ENCODE peak calls at places on chromosomes 12 and 14, in eight cellular contexts. One of them, this sample, is unnamed.

GRCh38 chr14:103806805-103807204 is 40.6 kb downstream of the PPP1R13B start:
- DNase-seq in colonic mucosa: no peak
- DNase-seq in PC-3: no peak
- DNase-seq in cardiac muscle cell: peak
- DNase-seq in upper lobe of left lung: no peak
- DNase-seq in ascending aorta: no peak
- DNase-seq in A549: no peak
- DNase-seq in right lobe of liver: no peak
- DNase-seq in this sample: no peak

GRCh38 chr12:89439946-89440345 is 84.7 kb downstream of the GALNT4 start:
- DNase-seq in cardiac muscle cell: no peak
- DNase-seq in colonic mucosa: no peak
- DNase-seq in upper lobe of left lung: no peak
- DNase-seq in A549: no peak
- DNase-seq in ascending aorta: no peak
- DNase-seq in right lobe of liver: no peak
- DNase-seq in PC-3: peak
- DNase-seq in this sample: no peak

GRCh38 chr14:71620401-71620800 is 311.8 kb upstream of the RGS6 start:
- DNase-seq in right lobe of liver: no peak
- DNase-seq in cardiac muscle cell: no peak
- DNase-seq in ascending aorta: no peak
- DNase-seq in PC-3: peak
- DNase-seq in A549: no peak
- DNase-seq in colonic mucosa: no peak
- DNase-seq in upper lobe of left lung: no peak
- DNase-seq in this sample: no peak

GRCh38 chr12:459430-460258 is at the start of gene B4GALNT3:
- DNase-seq in cardiac muscle cell: peak
- DNase-seq in ascending aorta: peak
- DNase-seq in right lobe of liver: peak
- DNase-seq in colonic mucosa: peak
- DNase-seq in A549: peak
- DNase-seq in upper lobe of left lung: peak
- DNase-seq in PC-3: peak
- DNase-seq in this sample: peak

GRCh38 chr14:32044454-32044853 is 32.6 kb upstream of the ARHGAP5 start:
- DNase-seq in cardiac muscle cell: no peak
- DNase-seq in PC-3: no peak
- DNase-seq in upper lobe of left lung: no peak
- DNase-seq in colonic mucosa: no peak
- DNase-seq in ascending aorta: no peak
- DNase-seq in A549: no peak
- DNase-seq in right lobe of liver: no peak
- DNase-seq in this sample: no peak

GRCh38 chr12:31589582-31589895 is 1.4 kb downstream of the DENND5B start:
- DNase-seq in A549: no peak
- DNase-seq in right lobe of liver: no peak
- DNase-seq in upper lobe of left lung: peak
- DNase-seq in colonic mucosa: no peak
- DNase-seq in PC-3: no peak
- DNase-seq in cardiac muscle cell: peak
- DNase-seq in ascending aorta: no peak
- DNase-seq in this sample: no peak

GRCh38 chr12:39395866-39396265 is 47.1 kb downstream of the KIF21A start:
- DNase-seq in cardiac muscle cell: peak
- DNase-seq in ascending aorta: no peak
- DNase-seq in colonic mucosa: no peak
- DNase-seq in PC-3: no peak
- DNase-seq in A549: no peak
- DNase-seq in right lobe of liver: no peak
- DNase-seq in upper lobe of left lung: no peak
- DNase-seq in this sample: no peak

GRCh38 chr12:14239935-14240872 is 125.3 kb upstream of the ATF7IP start:
- DNase-seq in PC-3: peak
- DNase-seq in colonic mucosa: peak
- DNase-seq in A549: no peak
- DNase-seq in right lobe of liver: no peak
- DNase-seq in ascending aorta: no peak
- DNase-seq in cardiac muscle cell: no peak
- DNase-seq in upper lobe of left lung: no peak
- DNase-seq in this sample: no peak

GRCh38 chr14:24943024-24943423 is 106.9 kb downstream of the STXBP6 start:
- DNase-seq in right lobe of liver: no peak
- DNase-seq in cardiac muscle cell: no peak
- DNase-seq in colonic mucosa: no peak
- DNase-seq in ascending aorta: no peak
- DNase-seq in upper lobe of left lung: no peak
- DNase-seq in PC-3: no peak
- DNase-seq in A549: no peak
- DNase-seq in this sample: no peak

GRCh38 chr12:103799504-103800251 is 41.4 kb downstream of the NT5DC3 start:
- DNase-seq in right lobe of liver: no peak
- DNase-seq in upper lobe of left lung: no peak
- DNase-seq in colonic mucosa: peak
- DNase-seq in A549: peak
- DNase-seq in PC-3: peak
- DNase-seq in cardiac muscle cell: no peak
- DNase-seq in ascending aorta: no peak
- DNase-seq in this sample: no peak

DNA sequence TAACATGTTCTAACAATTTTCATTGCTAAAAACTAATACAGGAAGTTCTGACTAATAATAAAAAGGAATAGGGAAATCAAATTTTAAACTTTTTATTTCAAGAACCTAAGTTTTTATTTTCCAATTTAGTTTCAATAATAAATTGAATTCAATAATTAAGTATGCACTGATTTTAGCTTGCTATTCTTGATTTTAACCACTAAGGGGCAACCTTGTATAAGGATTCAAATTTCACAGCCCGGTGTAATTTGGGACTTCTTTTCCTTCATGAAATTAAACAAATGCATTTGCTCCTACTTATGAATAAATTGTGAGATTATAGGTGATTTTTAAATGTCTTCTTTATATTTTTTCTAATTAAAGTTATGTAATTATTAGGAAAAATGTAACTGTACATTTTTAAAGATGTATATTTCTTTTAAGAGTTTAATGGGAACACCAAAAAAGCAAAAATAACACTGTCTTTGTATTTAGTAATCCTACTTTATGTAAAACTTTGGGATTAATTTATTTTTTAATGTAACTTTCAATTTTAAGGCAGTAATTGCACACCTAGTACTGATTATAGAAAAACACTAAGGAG is 241.4 kb upstream of the PDZRN4 start:
- DNase-seq in right lobe of liver: no peak
- DNase-seq in colonic mucosa: no peak
- DNase-seq in ascending aorta: no peak
- DNase-seq in A549: peak
- DNase-seq in upper lobe of left lung: no peak
- DNase-seq in PC-3: peak
- DNase-seq in cardiac muscle cell: peak
- DNase-seq in this sample: no peak
- TF ChIP-seq CTCF in right lobe of liver: peak
- TF ChIP-seq CTCF in colonic mucosa: peak
- TF ChIP-seq CTCF in ascending aorta: peak
- TF ChIP-seq CTCF in A549: peak
- TF ChIP-seq CTCF in upper lobe of left lung: peak
- TF ChIP-seq CTCF in PC-3: peak
- TF ChIP-seq CTCF in cardiac muscle cell: peak
- TF ChIP-seq CTCF in this sample: peak

GRCh38 chr12:119179335-119180021 is 747 bp downstream of the HSPB8 start:
- DNase-seq in right lobe of liver: no peak
- DNase-seq in upper lobe of left lung: peak
- DNase-seq in cardiac muscle cell: peak
- DNase-seq in ascending aorta: no peak
- DNase-seq in colonic mucosa: no peak
- DNase-seq in PC-3: peak
- DNase-seq in A549: peak
- DNase-seq in this sample: no peak

GRCh38 chr12:119177724-119178380 is 879 bp upstream of the HSPB8 start:
- DNase-seq in A549: no peak
- DNase-seq in upper lobe of left lung: no peak
- DNase-seq in ascending aorta: no peak
- DNase-seq in colonic mucosa: no peak
- DNase-seq in cardiac muscle cell: no peak
- DNase-seq in right lobe of liver: no peak
- DNase-seq in PC-3: no peak
- DNase-seq in this sample: no peak

GRCh38 chr12:119180380-119181040 is 1.8 kb downstream of the HSPB8 start:
- DNase-seq in cardiac muscle cell: peak
- DNase-seq in PC-3: no peak
- DNase-seq in A549: peak
- DNase-seq in colonic mucosa: peak
- DNase-seq in upper lobe of left lung: peak
- DNase-seq in right lobe of liver: no peak
- DNase-seq in ascending aorta: peak
- DNase-seq in this sample: no peak

GRCh38 chr12:119177056-119177325 is 1.7 kb upstream of the HSPB8 start:
- DNase-seq in ascending aorta: no peak
- DNase-seq in upper lobe of left lung: no peak
- DNase-seq in A549: no peak
- DNase-seq in right lobe of liver: no peak
- DNase-seq in PC-3: no peak
- DNase-seq in colonic mucosa: no peak
- DNase-seq in cardiac muscle cell: no peak
- DNase-seq in this sample: no peak

GRCh38 chr12:119178544-119179334 is at the start of gene HSPB8:
- DNase-seq in right lobe of liver: peak
- DNase-seq in PC-3: peak
- DNase-seq in ascending aorta: peak
- DNase-seq in cardiac muscle cell: peak
- DNase-seq in colonic mucosa: peak
- DNase-seq in upper lobe of left lung: peak
- DNase-seq in A549: peak
- DNase-seq in this sample: no peak
- H3K27ac ChIP-seq in right lobe of liver: peak
- H3K27ac ChIP-seq in PC-3: peak
- H3K27ac ChIP-seq in ascending aorta: peak
- H3K27ac ChIP-seq in cardiac muscle cell: peak
- H3K27ac ChIP-seq in colonic mucosa: peak
- H3K27ac ChIP-seq in upper lobe of left lung: peak
- H3K27ac ChIP-seq in A549: peak
- H3K27ac ChIP-seq in this sample: no peak

GRCh38 chr12:49330032-49330619 is 6.9 kb downstream of the C1QL4 start:
- DNase-seq in A549: no peak
- DNase-seq in upper lobe of left lung: no peak
- DNase-seq in ascending aorta: no peak
- DNase-seq in right lobe of liver: no peak
- DNase-seq in PC-3: no peak
- DNase-seq in colonic mucosa: no peak
- DNase-seq in cardiac muscle cell: no peak
- DNase-seq in this sample: no peak

GRCh38 chr12:49332891-49333371 is 4.1 kb downstream of the C1QL4 start:
- DNase-seq in colonic mucosa: no peak
- DNase-seq in right lobe of liver: peak
- DNase-seq in ascending aorta: no peak
- DNase-seq in A549: no peak
- DNase-seq in upper lobe of left lung: peak
- DNase-seq in cardiac muscle cell: no peak
- DNase-seq in PC-3: no peak
- DNase-seq in this sample: no peak

GRCh38 chr12:49330631-49331359 is 6.2 kb downstream of the C1QL4 start:
- DNase-seq in A549: no peak
- DNase-seq in colonic mucosa: no peak
- DNase-seq in ascending aorta: no peak
- DNase-seq in cardiac muscle cell: no peak
- DNase-seq in right lobe of liver: peak
- DNase-seq in upper lobe of left lung: no peak
- DNase-seq in PC-3: no peak
- DNase-seq in this sample: no peak

GRCh38 chr12:49332441-49332861 is 4.5 kb downstream of the C1QL4 start:
- DNase-seq in right lobe of liver: peak
- DNase-seq in ascending aorta: no peak
- DNase-seq in colonic mucosa: no peak
- DNase-seq in cardiac muscle cell: no peak
- DNase-seq in PC-3: no peak
- DNase-seq in upper lobe of left lung: no peak
- DNase-seq in A549: no peak
- DNase-seq in this sample: no peak

DNA sequence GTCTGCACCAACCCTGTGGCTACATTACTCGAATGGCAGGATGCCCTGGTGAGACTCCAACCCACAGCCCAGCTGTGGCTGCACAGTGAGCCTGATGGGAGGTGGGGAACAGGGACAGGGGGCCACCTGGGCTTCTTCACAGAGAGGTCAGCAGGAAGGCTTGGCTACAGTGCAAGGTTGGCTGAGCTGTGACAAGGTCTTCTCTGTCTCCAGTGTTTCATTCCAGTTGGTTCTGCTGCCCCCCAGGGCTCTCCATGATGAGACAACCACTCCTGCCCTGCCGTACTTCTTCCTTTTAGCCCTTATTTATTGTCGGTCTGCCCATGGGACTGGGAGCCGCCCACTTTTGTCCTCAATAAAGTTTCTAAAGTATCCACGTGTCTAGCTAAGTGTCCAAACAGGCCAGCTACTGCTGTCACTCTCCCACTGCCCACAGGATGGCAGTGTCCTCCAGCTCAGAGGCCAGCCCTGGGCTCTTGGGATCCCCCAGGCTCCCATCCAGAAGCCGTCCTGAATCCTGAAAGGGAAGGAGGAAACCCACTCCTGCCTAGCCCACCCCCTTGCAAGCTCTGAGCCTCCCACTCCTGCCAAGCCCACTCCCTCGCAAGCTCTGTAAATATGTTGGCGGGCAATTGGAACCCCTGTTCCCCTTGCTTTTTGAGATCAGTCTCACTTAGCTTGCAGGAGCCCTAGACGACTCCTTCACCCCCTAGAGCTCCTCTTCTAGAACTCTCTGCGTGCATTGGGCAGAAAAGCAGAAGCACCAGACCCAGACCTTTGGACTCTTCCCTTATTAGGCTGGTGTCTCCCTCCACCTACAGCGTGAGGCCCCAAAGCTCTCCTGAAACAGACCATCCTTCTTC is 5.4 kb downstream of the C1QL4 start:
- DNase-seq in cardiac muscle cell: peak
- DNase-seq in PC-3: peak
- DNase-seq in ascending aorta: peak
- DNase-seq in right lobe of liver: peak
- DNase-seq in colonic mucosa: peak
- DNase-seq in A549: peak
- DNase-seq in upper lobe of left lung: no peak
- DNase-seq in this sample: no peak
- TF ChIP-seq CTCF in cardiac muscle cell: peak
- TF ChIP-seq CTCF in PC-3: peak
- TF ChIP-seq CTCF in ascending aorta: peak
- TF ChIP-seq CTCF in right lobe of liver: peak
- TF ChIP-seq CTCF in colonic mucosa: peak
- TF ChIP-seq CTCF in A549: peak
- TF ChIP-seq CTCF in upper lobe of left lung: peak
- TF ChIP-seq CTCF in this sample: no peak

DNA sequence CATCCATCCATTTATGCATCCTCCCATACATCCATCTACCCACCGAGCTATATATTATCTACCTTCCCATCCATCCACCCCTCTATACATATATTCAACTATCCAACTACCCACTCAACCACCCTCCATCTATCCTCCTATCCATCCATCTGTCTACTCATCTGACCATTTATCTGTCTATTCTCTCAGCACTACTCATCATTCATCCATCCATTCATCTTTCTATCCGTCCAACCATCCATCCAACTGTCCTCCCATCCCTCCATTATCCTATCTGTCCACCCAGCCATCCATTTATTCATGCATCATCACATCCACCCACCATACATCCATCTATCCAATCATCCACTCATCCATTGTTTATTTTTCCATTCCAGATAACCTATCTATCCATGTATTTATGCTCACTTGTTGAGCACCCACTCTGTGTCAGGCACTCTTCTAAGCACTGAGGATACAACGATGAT is 11.5 kb downstream of the ASB2 start:
- DNase-seq in ascending aorta: no peak
- DNase-seq in PC-3: no peak
- DNase-seq in cardiac muscle cell: no peak
- DNase-seq in upper lobe of left lung: no peak
- DNase-seq in right lobe of liver: no peak
- DNase-seq in A549: no peak
- DNase-seq in colonic mucosa: no peak
- DNase-seq in this sample: no peak
- H3K27ac ChIP-seq in ascending aorta: peak
- H3K27ac ChIP-seq in PC-3: no peak
- H3K27ac ChIP-seq in cardiac muscle cell: no peak
- H3K27ac ChIP-seq in upper lobe of left lung: no peak
- H3K27ac ChIP-seq in right lobe of liver: no peak
- H3K27ac ChIP-seq in A549: peak
- H3K27ac ChIP-seq in colonic mucosa: no peak
- H3K27ac ChIP-seq in this sample: no peak

This sample was measured in CD4-positive, alpha-beta T cell.